ENCODE peak calls at places on chromosomes 13 and 19, in six cellular contexts. Q is breast epithelium, C is vagina, P is prostate gland, G is HCT116, Y is GM12878. F is an unnamed sample.

GRCh38 chr19:15418112-15418587 is 638 bp downstream of the AKAP8L start:
- DNase-seq in Y (no peak), Q (no peak), C (no peak), G (no peak), P (no peak), F (no peak)

GRCh38 chr13:30798776-30799625 is 63.7 kb downstream of the ALOX5AP start:
- DNase-seq in P (no peak), G (no peak), Y (no peak), Q (no peak), C (no peak), F (peak)

GRCh38 chr13:97945792-97946419 is 7.6 kb upstream of the IPO5 start:
- DNase-seq in P (no peak), C (no peak), Q (no peak), G (no peak), Y (no peak), F (no peak)

GRCh38 chr19:55229145-55229788 is 704 bp upstream of the TMEM86B start:
- DNase-seq in G (no peak), C (no peak), Q (no peak), Y (no peak), P (no peak), F (no peak)

GRCh38 chr13:75666646-75667351 is 30.7 kb downstream of the LMO7 start:
- DNase-seq in P (no peak), C (no peak), Q (no peak), Y (no peak), G (no peak), F (no peak)

GRCh38 chr13:25281937-25282332 is 5.4 kb downstream of the MTMR6 start:
- DNase-seq in Y (no peak), G (no peak), Q (no peak), C (no peak), P (no peak), F (no peak)

GRCh38 chr19:56958428-56958827 is 117.9 kb upstream of the PEG3 start:
- DNase-seq in Y (no peak), C (no peak), P (no peak), Q (no peak), G (no peak), F (no peak)

GRCh38 chr19:39341122-39341719 is 1.0 kb upstream of the SAMD4B start:
- DNase-seq in G (no peak), C (peak), Q (no peak), Y (no peak), P (peak), F (no peak)

GRCh38 chr19:1252818-1253513 is 4.6 kb downstream of the MIDN start:
- DNase-seq in G (no peak), C (no peak), Q (peak), P (peak), Y (no peak), F (peak)

GRCh38 chr19:2081873-2082810 is 14.0 kb downstream of the MOB3A start:
- DNase-seq in C (no peak), P (no peak), Y (no peak), G (no peak), Q (no peak), F (no peak)

GRCh38 chr19:53898680-53899341 is 10.3 kb upstream of the CACNG7 start:
- DNase-seq in P (no peak), Q (no peak), G (peak), C (no peak), Y (no peak), F (no peak)

GRCh38 chr13:97544041-97544765 is 110.2 kb downstream of the RAP2A start:
- DNase-seq in P (no peak), C (no peak), G (no peak), Q (no peak), Y (no peak), F (no peak)

GRCh38 chr13:45121421-45121820 is 1.1 kb downstream of the GTF2F2 start:
- DNase-seq in P (no peak), G (peak), Y (no peak), C (no peak), Q (no peak), F (peak)

GRCh38 chr19:18425515-18426415 is 6.6 kb downstream of the SSBP4 start:
- DNase-seq in P (no peak), Q (no peak), G (no peak), C (no peak), Y (no peak), F (no peak)

GRCh38 chr13:45695198-45695730 is 6.9 kb upstream of the CBY2 start:
- DNase-seq in C (peak), G (no peak), P (no peak), Y (peak), Q (no peak), F (no peak)

GRCh38 chr13:106373304-106373988 is 162.0 kb downstream of the EFNB2 start:
- DNase-seq in P (no peak), C (no peak), Q (no peak), G (no peak), Y (no peak), F (no peak)

GRCh38 chr19:39001016-39001415 is 25.5 kb upstream of the FBXO17 start:
- DNase-seq in P (no peak), C (no peak), G (no peak), Q (no peak), Y (no peak), F (no peak)

GRCh38 chr19:57949702-57950101 is 2.2 kb upstream of the ZNF256 start:
- DNase-seq in Y (no peak), Q (no peak), G (no peak), P (no peak), C (no peak), F (no peak)

GRCh38 chr13:85828094-85828684 is 29.0 kb upstream of the SLITRK6 start:
- DNase-seq in G (peak), P (no peak), Q (no peak), Y (no peak), C (no peak), F (peak)

GRCh38 chr19:23099966-23100365 is 16.9 kb upstream of the ZNF730 start:
- DNase-seq in Q (no peak), P (no peak), Y (no peak), C (no peak), G (no peak), F (no peak)

GRCh38 chr19:18589380-18590272 is 1.0 kb downstream of the REX1BD start:
- DNase-seq in C (no peak), P (peak), G (peak), Y (no peak), Q (peak), F (peak)

GRCh38 chr19:1259873-1260748 is 9.0 kb upstream of the CIRBP start:
- DNase-seq in Y (no peak), P (no peak), C (no peak), Q (no peak), G (no peak), F (peak)

GRCh38 chr19:1857648-1858326 is 5.6 kb downstream of the KLF16 start:
- DNase-seq in Q (no peak), G (no peak), Y (no peak), C (no peak), P (no peak), F (no peak)

GRCh38 chr19:5567971-5568407 is 236 bp upstream of the TINCR start:
- DNase-seq in C (no peak), Q (no peak), Y (no peak), P (peak), G (no peak), F (no peak)

GRCh38 chr13:20389696-20390525 is 135.7 kb downstream of the CRYL1 start:
- DNase-seq in P (no peak), Q (no peak), G (no peak), C (no peak), Y (no peak), F (no peak)

GRCh38 chr13:53170910-53171309 is 142.3 kb downstream of the OLFM4 start:
- DNase-seq in C (no peak), P (no peak), Q (no peak), G (no peak), Y (no peak), F (no peak)

GRCh38 chr13:47213057-47213456 is 316.2 kb upstream of the HTR2A start:
- DNase-seq in G (no peak), Y (no peak), P (no peak), Q (no peak), C (no peak), F (no peak)

GRCh38 chr19:34676697-34677385 is at the start of gene SCGB2B2:
- DNase-seq in Y (peak), P (no peak), Q (no peak), G (peak), C (no peak), F (no peak)

GRCh38 chr19:55598034-55598433 is 1.3 kb downstream of the FIZ1 start:
- DNase-seq in P (no peak), G (no peak), Y (no peak), Q (no peak), C (no peak), F (no peak)

GRCh38 chr19:45999653-46000121 is 4.4 kb downstream of the CCDC61 start:
- DNase-seq in Q (no peak), C (no peak), G (no peak), P (no peak), Y (no peak), F (no peak)

GRCh38 chr19:34480971-34481821 is at the start of gene WTIP:
- DNase-seq in C (no peak), Q (peak), G (peak), Y (no peak), P (peak), F (peak)

GRCh38 chr19:38647368-38647965 is at the start of gene ACTN4:
- DNase-seq in Q (peak), Y (peak), C (peak), P (peak), G (peak), F (peak)

GRCh38 chr13:33556828-33557227 is 261.1 kb upstream of the RFC3 start:
- DNase-seq in Y (no peak), P (no peak), G (no peak), C (no peak), Q (no peak), F (no peak)

GRCh38 chr19:3098515-3099346 is 4.6 kb downstream of the GNA11 start:
- DNase-seq in Y (no peak), C (no peak), G (no peak), P (no peak), Q (no peak), F (peak)

GRCh38 chr19:41395355-41395754 is 1.8 kb downstream of the EXOSC5 start:
- DNase-seq in P (no peak), Q (no peak), Y (no peak), C (no peak), G (no peak), F (no peak)
- H3K4me3 ChIP-seq in P (no peak), Q (no peak), Y (peak), C (no peak), G (no peak), F (no peak)

DNA sequence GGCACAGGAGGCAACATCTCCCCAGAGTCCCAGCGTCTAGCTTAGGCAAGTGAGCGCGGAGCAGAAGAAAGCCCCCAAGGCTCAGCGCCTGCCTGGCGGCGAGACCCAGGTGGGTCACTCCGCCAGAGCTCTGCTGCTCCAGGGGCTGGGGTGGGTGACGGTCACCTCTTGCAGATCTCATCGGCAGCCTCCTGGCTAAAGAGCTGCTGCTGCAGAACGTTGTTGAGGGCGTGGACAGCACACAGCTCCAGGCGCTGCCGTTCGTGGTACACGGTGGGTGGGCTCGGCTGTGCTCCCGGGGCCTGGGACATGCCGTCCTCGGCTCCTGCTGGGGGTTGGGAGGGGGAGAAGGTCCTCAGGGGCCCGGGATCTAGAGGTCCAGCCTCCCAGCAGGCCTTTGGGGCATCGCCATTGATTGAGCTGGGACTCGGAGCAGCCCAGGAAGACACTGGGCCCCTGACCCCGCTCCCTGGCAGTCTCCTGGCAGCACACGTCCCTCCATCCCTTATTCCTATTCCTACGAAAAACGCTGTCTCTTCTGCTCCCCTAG is 795 bp downstream of the JOSD2 start:
- DNase-seq in Q (no peak), Y (no peak), G (no peak), C (no peak), P (no peak), F (no peak)
- TF ChIP-seq POLR2AphosphoS5 in Q (no peak), Y (no peak), G (no peak), C (no peak), P (no peak), F (no peak)

GRCh38 chr19:36140289-36141038 is 598 bp downstream of the CAPNS1 start:
- DNase-seq in Y (no peak), P (peak), Q (no peak), G (no peak), C (no peak), F (peak)

GRCh38 chr19:36139473-36140288 is at the start of gene CAPNS1:
- DNase-seq in P (peak), Q (peak), C (peak), G (peak), Y (peak), F (peak)

GRCh38 chr19:36141039-36141914 is 1.4 kb downstream of the CAPNS1 start:
- DNase-seq in Y (peak), Q (peak), P (peak), G (peak), C (peak), F (peak)

GRCh38 chr19:36139120-36139472 is 770 bp upstream of the CAPNS1 start:
- DNase-seq in P (no peak), G (no peak), Y (no peak), C (no peak), Q (no peak), F (no peak)

DNA sequence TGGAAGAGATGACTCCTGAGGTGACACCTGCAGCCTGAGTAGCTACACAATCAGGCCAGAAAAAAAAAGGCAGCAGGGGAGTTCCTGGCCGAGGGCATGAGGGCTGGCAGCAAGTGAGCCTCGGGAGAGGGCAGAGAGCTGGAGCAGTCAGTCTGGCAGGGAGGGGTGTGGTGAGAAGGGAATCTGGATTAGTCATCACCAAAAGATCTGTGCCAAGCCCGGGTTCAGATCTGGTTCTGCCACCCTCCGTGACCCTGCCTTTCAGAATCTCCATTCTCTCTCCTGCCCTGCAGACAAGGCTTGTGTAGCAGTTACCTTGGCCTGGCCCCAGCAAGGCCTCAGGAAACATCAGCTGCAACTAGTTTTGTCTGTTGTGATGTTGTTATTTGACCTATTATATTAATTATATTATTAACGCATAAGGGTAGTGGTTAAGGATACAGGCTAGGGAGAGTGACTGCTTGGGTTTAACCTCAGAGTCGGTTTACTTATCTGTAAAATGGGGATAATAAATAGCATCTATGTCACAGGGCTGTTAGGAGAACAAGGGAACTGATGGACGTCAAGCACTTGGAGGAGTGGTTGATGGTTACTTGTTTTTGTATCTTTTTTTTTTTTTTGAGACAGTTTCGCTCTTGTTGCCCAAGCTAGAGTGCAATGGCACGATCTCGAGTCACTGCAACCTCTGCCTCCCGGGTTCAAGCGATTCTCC is 2.7 kb upstream of the CAPNS1 start:
- DNase-seq in Y (no peak), G (peak), Q (peak), P (peak), C (no peak), F (peak)
- TF ChIP-seq POLR2A in Y (no peak), G (no peak), Q (no peak), P (no peak), C (no peak), F (no peak)

GRCh38 chr19:12885749-12886706 is 973 bp downstream of the KLF1 start:
- DNase-seq in P (no peak), G (no peak), Y (no peak), C (no peak), Q (no peak), F (no peak)

GRCh38 chr19:12882589-12882988 is 1.3 kb upstream of the DNASE2 start:
- DNase-seq in Y (no peak), P (no peak), Q (no peak), G (no peak), C (no peak), F (no peak)

GRCh38 chr19:12884926-12885748 is 1.9 kb downstream of the KLF1 start:
- DNase-seq in P (peak), C (no peak), Y (peak), G (no peak), Q (peak), F (peak)

GRCh38 chr19:12884627-12884925 is 2.4 kb downstream of the KLF1 start:
- DNase-seq in G (no peak), P (no peak), C (no peak), Q (no peak), Y (no peak), F (no peak)

DNA sequence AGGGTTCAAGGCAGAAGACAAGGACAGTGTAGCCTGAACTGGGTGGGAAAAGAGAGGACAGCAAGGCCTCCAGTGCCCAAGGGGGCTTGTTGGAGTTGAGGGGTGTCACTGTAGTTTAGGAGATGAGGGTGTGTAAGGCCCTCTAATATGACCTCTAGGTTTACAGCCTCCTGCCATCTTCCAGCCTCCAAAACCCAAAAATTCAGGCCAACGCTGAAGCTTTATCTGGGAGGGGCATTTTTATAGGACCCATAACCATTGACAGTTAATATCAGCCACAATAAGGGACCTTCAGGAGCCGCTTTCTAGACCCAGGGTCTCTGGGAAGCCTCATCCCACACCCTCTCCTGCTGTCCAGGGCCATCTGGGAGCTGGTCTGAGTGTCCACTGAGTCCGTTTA is 2.8 kb downstream of the KLF1 start:
- DNase-seq in P (no peak), Y (no peak), C (no peak), Q (no peak), G (no peak), F (no peak)
- H3K4me3 ChIP-seq in P (no peak), Y (no peak), C (no peak), Q (no peak), G (no peak), F (no peak)

GRCh38 chr19:49861541-49862410 is 5.6 kb downstream of the PNKP start:
- DNase-seq in G (no peak), Q (no peak), Y (no peak), P (peak), C (no peak), F (no peak)

GRCh38 chr19:49862411-49863253 is 4.7 kb downstream of the PNKP start:
- DNase-seq in C (no peak), Y (no peak), P (no peak), Q (no peak), G (no peak), F (no peak)

GRCh38 chr19:49859838-49860715 is 7.3 kb downstream of the PNKP start:
- DNase-seq in Y (no peak), C (no peak), G (no peak), P (no peak), Q (no peak), F (no peak)

GRCh38 chr19:49860716-49861100 is 6.7 kb downstream of the PNKP start:
- DNase-seq in G (no peak), C (no peak), P (no peak), Q (no peak), Y (no peak), F (no peak)

DNA sequence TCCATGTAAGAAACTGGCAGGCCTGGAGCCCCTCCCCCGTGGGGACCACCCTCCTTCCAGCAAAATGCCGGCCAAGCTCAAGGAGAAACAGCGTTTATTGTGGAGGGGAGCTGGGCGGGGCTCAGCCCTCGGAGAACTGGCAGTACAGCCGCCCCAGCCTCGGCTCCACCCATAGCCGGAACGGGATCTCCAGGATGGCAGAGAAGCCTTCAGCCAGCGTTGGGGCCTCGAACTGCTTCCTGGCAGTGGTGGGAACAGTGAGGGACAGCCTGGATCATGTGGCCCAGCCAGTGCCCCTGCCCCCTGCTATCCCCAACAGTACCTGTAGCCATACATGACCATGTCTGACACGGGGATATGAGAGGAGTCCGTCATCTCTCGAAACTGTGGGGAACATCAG is 6.2 kb downstream of the PNKP start:
- DNase-seq in C (no peak), G (no peak), Y (no peak), P (peak), Q (no peak), F (no peak)
- TF ChIP-seq POLR2AphosphoS5 in C (no peak), G (no peak), Y (no peak), P (peak), Q (no peak), F (no peak)

GRCh38 chr13:27171244-27171829 is at the start of gene USP12:
- DNase-seq in P (peak), G (no peak), C (no peak), Q (peak), Y (no peak), F (peak)
- TF ChIP-seq POLR2A in P (no peak), G (no peak), C (no peak), Q (no peak), Y (peak), F (no peak)